ENCODE peak calls at places on chromosome 12, in eight cellular contexts. M is psoas muscle, X is lung, F is astrocyte of the spinal cord, R is IMR-90, N is A549, U is ovary, E is brain microvascular endothelial cell. B is an unnamed sample.

GRCh38 chr12:117872521-117873169 is 96.1 kb downstream of the KSR2 start:
- DNase-seq in R (no peak), N (no peak), X (no peak), E (no peak), M (no peak), F (no peak), U (no peak), B (no peak)

GRCh38 chr12:1972260-1972659 is 32.0 kb downstream of the DCP1B start:
- DNase-seq in M (no peak), R (peak; percentile 74), N (no peak), U (no peak), X (no peak), F (peak; percentile 66), E (no peak), B (peak; percentile 28)

GRCh38 chr12:109736552-109737108 is 23.0 kb downstream of the FAM222A start:
- DNase-seq in E (peak; percentile 65), N (no peak), F (peak; percentile 44), R (peak; percentile 53), X (no peak), M (peak; percentile 24), U (peak; percentile 53), B (peak; percentile 70)

GRCh38 chr12:108972226-108972757 is 48.6 kb downstream of the SVOP start:
- DNase-seq in E (no peak), F (no peak), R (no peak), X (no peak), N (no peak), M (no peak), U (no peak), B (no peak)

GRCh38 chr12:44775916-44776315 is 100.2 kb downstream of the NELL2 start:
- DNase-seq in F (no peak), U (no peak), N (no peak), E (no peak), R (no peak), X (no peak), M (no peak), B (no peak)

GRCh38 chr12:132139912-132140311 is 4.2 kb downstream of the DDX51 start:
- DNase-seq in E (no peak), N (no peak), U (no peak), F (no peak), X (no peak), M (no peak), R (no peak), B (no peak)

GRCh38 chr12:103043531-103044445 is 86.3 kb downstream of the ASCL1 start:
- DNase-seq in N (no peak), M (no peak), E (no peak), F (no peak), X (no peak), U (no peak), R (no peak), B (no peak)

GRCh38 chr12:54033106-54033979 is 493 bp downstream of the HOXC5 start:
- DNase-seq in F (peak; percentile 67), N (peak; percentile 56), U (peak; percentile 76), R (no peak), M (peak; percentile 57), X (no peak), E (no peak), B (no peak)

GRCh38 chr12:89474615-89475014 is 50.0 kb downstream of the GALNT4 start:
- DNase-seq in R (no peak), N (no peak), M (no peak), U (no peak), F (no peak), E (no peak), X (no peak), B (no peak)

GRCh38 chr12:130970165-130970907 is 16.6 kb downstream of the ADGRD1 start:
- DNase-seq in F (no peak), E (no peak), R (no peak), U (no peak), X (no peak), N (no peak), M (no peak), B (no peak)

GRCh38 chr12:20383612-20384011 is 15.3 kb downstream of the PDE3A start:
- DNase-seq in F (no peak), X (no peak), R (no peak), U (no peak), E (no peak), N (no peak), M (no peak), B (no peak)

GRCh38 chr12:12319501-12320322 is 30.3 kb downstream of the MANSC1 start:
- DNase-seq in U (peak; percentile 40), M (no peak), R (no peak), N (no peak), E (no peak), F (peak; percentile 29), X (no peak), B (no peak)

GRCh38 chr12:101570022-101570421 is 24.7 kb upstream of the MYBPC1 start:
- DNase-seq in E (peak; percentile 25), X (no peak), F (peak; percentile 35), N (no peak), M (no peak), U (no peak), R (peak; percentile 63), B (peak; percentile 59)

GRCh38 chr12:89494411-89495231 is 30.0 kb downstream of the GALNT4 start:
- DNase-seq in U (no peak), N (no peak), R (peak; percentile 81), F (no peak), E (peak; percentile 54), M (no peak), X (no peak), B (no peak)

GRCh38 chr12:124211753-124212152 is 83.1 kb upstream of the RFLNA start:
- DNase-seq in X (no peak), F (no peak), U (no peak), M (no peak), R (no peak), E (no peak), N (no peak), B (no peak)

GRCh38 chr12:113133036-113133435 is 2.5 kb downstream of the RASAL1 start:
- DNase-seq in R (no peak), X (no peak), F (no peak), M (no peak), E (no peak), U (no peak), N (no peak), B (no peak)

GRCh38 chr12:119448737-119449136 is 114.2 kb downstream of the CCDC60 start:
- DNase-seq in U (no peak), F (no peak), R (no peak), E (no peak), M (no peak), X (no peak), N (no peak), B (no peak)

GRCh38 chr12:26691234-26691970 is 141.6 kb downstream of the ITPR2 start:
- DNase-seq in U (peak; percentile 37), M (no peak), F (peak; percentile 98), R (peak; percentile 99), N (peak; percentile 64), X (no peak), E (peak; percentile 97), B (peak; percentile 96)

GRCh38 chr12:57614178-57614947 is 3.1 kb downstream of the ARHGEF25 start:
- DNase-seq in N (peak; percentile 51), M (no peak), R (peak; percentile 15), F (no peak), X (no peak), U (no peak), E (no peak), B (no peak)

GRCh38 chr12:49483621-49484020 is 55.2 kb upstream of the KCNH3 start:
- DNase-seq in N (no peak), R (no peak), X (no peak), F (no peak), U (no peak), E (no peak), M (no peak), B (no peak)

GRCh38 chr12:18723752-18724151 is 14.1 kb downstream of the PLCZ1 start:
- DNase-seq in E (peak; percentile 70), M (no peak), X (no peak), U (no peak), R (peak; percentile 93), F (peak; percentile 61), N (peak; percentile 16), B (peak; percentile 79)
- H3K4me3 ChIP-seq in E (no peak overlapping the region), M (no peak overlapping the region), X (no peak overlapping the region), U (no peak overlapping the region), R (no peak overlapping the region), F (no peak overlapping the region), N (no peak overlapping the region), B (no peak overlapping the region)

GRCh38 chr12:14810953-14811483 is 3.0 kb downstream of the SMCO3 start:
- DNase-seq in N (peak; percentile 38), X (no peak), M (no peak), R (peak; percentile 33), F (peak; percentile 24), E (peak; percentile 45), U (no peak), B (peak; percentile 62)
- TF ChIP-seq CTCF in N (peak; percentile 89), X (no peak), M (peak; percentile 31), R (peak; percentile 58), F (peak; percentile 68), E (peak; percentile 84), U (no peak), B (peak; percentile 71)

GRCh38 chr12:104958009-104958945 is at the start of gene SLC41A2:
- DNase-seq in M (peak; percentile 77), U (peak; percentile 85), R (peak; percentile 93), X (peak; percentile 86), E (peak; percentile 94), F (peak; percentile 88), N (peak; percentile 93), B (peak; percentile 93)

GRCh38 chr12:104958946-104959841 is 1.1 kb upstream of the SLC41A2 start:
- DNase-seq in U (peak; percentile 50), R (peak; percentile 51), N (no peak), E (peak; percentile 25), F (peak; percentile 56), M (no peak), X (no peak), B (peak; percentile 27)

GRCh38 chr12:104957388-104958008 is 592 bp downstream of the SLC41A2 start:
- DNase-seq in M (peak; percentile 38), R (no peak), F (no peak), E (no peak), X (no peak), N (peak; percentile 57), U (no peak), B (no peak)

GRCh38 chr12:104955703-104956102 is 2.4 kb downstream of the SLC41A2 start:
- DNase-seq in F (no peak), R (no peak), E (no peak), U (no peak), N (no peak), X (no peak), M (no peak), B (no peak)

GRCh38 chr12:104956870-104957301 is 1.2 kb downstream of the SLC41A2 start:
- DNase-seq in U (no peak), R (peak; percentile 24), M (no peak), F (no peak), N (no peak), E (no peak), X (no peak), B (peak; percentile 37)
- H3K4me3 ChIP-seq in U (peak overlapping the region; percentile 61), R (no peak overlapping the region), M (no peak overlapping the region), F (no peak overlapping the region), N (peak overlapping the region; percentile 95), E (no peak overlapping the region), X (no peak overlapping the region), B (peak overlapping the region; percentile 77)

DNA sequence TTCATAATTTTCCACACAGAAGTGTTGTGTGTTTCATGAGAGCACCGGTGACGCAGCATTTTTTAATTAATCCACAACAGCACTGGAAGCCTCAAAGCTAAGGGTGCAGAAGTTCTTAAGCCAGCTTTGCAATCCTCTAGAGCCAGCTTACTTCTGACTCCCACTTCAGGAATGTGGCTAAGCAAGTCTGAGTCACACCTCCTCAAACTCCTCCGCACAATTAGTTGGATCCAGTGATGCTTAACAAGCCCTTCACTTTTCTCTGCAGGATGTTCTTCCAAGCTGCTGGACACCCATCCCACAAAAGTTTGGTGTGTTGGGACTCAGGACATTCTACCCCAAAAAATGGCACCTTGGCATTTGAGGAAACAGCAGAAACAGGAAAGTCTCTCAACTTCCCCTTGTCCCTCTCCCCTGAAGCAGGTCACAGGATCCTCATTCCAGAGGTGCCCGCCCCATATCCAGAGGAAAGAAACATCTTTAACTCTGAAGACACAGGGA is 210.0 kb downstream of the PPM1H start:
- DNase-seq in R (peak; percentile 96), N (peak; percentile 71), E (peak; percentile 91), X (peak; percentile 80), F (peak; percentile 92), M (no peak), U (no peak), B (peak; percentile 95)
- TF ChIP-seq CTCF in R (no peak), N (no peak), E (no peak), X (no peak), F (no peak), M (no peak), U (no peak), B (no peak)